ENCODE peak calls at places on chromosome 16, in seven cellular contexts. One of them, this sample, is unnamed.

GRCh38 chr16:57305159-57305811 is 20.8 kb upstream of the PLLP start:
- DNase-seq in neural progenitor cell: no peak
- DNase-seq in transverse colon: no peak
- DNase-seq in hepatocyte: no peak
- DNase-seq in fibroblast of pulmonary artery: no peak
- DNase-seq in Peyer's patch: peak
- DNase-seq in thoracic aorta: no peak
- DNase-seq in this sample: no peak

GRCh38 chr16:51538707-51539604 is 387.9 kb upstream of the SALL1 start:
- DNase-seq in transverse colon: no peak
- DNase-seq in neural progenitor cell: peak
- DNase-seq in Peyer's patch: no peak
- DNase-seq in fibroblast of pulmonary artery: peak
- DNase-seq in thoracic aorta: no peak
- DNase-seq in hepatocyte: peak
- DNase-seq in this sample: peak

GRCh38 chr16:74225278-74225677 is 71.3 kb upstream of the PSMD7 start:
- DNase-seq in hepatocyte: no peak
- DNase-seq in Peyer's patch: no peak
- DNase-seq in transverse colon: no peak
- DNase-seq in fibroblast of pulmonary artery: peak
- DNase-seq in neural progenitor cell: no peak
- DNase-seq in thoracic aorta: no peak
- DNase-seq in this sample: no peak

GRCh38 chr16:89720859-89721643 is at the start of the genes VPS9D1 and ZNF276:
- DNase-seq in neural progenitor cell: peak
- DNase-seq in fibroblast of pulmonary artery: peak
- DNase-seq in transverse colon: peak
- DNase-seq in hepatocyte: peak
- DNase-seq in Peyer's patch: peak
- DNase-seq in thoracic aorta: no peak
- DNase-seq in this sample: peak

GRCh38 chr16:11583889-11584565 is 2.7 kb downstream of the LITAF start:
- DNase-seq in Peyer's patch: peak
- DNase-seq in transverse colon: peak
- DNase-seq in neural progenitor cell: no peak
- DNase-seq in fibroblast of pulmonary artery: no peak
- DNase-seq in hepatocyte: no peak
- DNase-seq in thoracic aorta: no peak
- DNase-seq in this sample: no peak

GRCh38 chr16:81707411-81708321 is 71.4 kb upstream of the PLCG2 start:
- DNase-seq in Peyer's patch: peak
- DNase-seq in neural progenitor cell: no peak
- DNase-seq in fibroblast of pulmonary artery: peak
- DNase-seq in hepatocyte: no peak
- DNase-seq in transverse colon: peak
- DNase-seq in thoracic aorta: no peak
- DNase-seq in this sample: no peak

GRCh38 chr16:13864689-13865088 is 55.3 kb upstream of the ERCC4 start:
- DNase-seq in hepatocyte: no peak
- DNase-seq in thoracic aorta: no peak
- DNase-seq in transverse colon: no peak
- DNase-seq in neural progenitor cell: no peak
- DNase-seq in Peyer's patch: no peak
- DNase-seq in fibroblast of pulmonary artery: no peak
- DNase-seq in this sample: no peak

GRCh38 chr16:23578096-23578830 is 17.9 kb downstream of the NDUFAB1 start:
- DNase-seq in hepatocyte: no peak
- DNase-seq in neural progenitor cell: no peak
- DNase-seq in thoracic aorta: no peak
- DNase-seq in transverse colon: no peak
- DNase-seq in fibroblast of pulmonary artery: peak
- DNase-seq in Peyer's patch: no peak
- DNase-seq in this sample: no peak

GRCh38 chr16:87317766-87318121 is 552 bp upstream of the C16orf95 start:
- DNase-seq in Peyer's patch: peak
- DNase-seq in hepatocyte: peak
- DNase-seq in transverse colon: peak
- DNase-seq in neural progenitor cell: no peak
- DNase-seq in thoracic aorta: no peak
- DNase-seq in fibroblast of pulmonary artery: peak
- DNase-seq in this sample: peak

DNA sequence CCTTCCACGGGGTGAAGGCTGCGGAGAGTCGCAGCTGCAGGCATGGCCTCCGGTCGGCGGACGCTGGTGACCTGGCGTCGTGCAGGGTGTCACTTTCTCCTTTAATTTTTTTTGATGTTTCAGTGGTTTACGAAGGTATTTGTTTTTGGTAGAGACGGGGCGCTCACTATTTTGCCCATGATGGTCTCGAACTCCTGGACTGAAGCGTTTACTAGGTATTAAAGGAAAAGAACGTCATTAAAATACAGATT is 17.1 kb downstream of the ZNF213 start:
- DNase-seq in thoracic aorta: no peak
- DNase-seq in transverse colon: no peak
- DNase-seq in hepatocyte: no peak
- DNase-seq in neural progenitor cell: no peak
- DNase-seq in Peyer's patch: no peak
- DNase-seq in fibroblast of pulmonary artery: no peak
- DNase-seq in this sample: no peak
- H3K4me3 ChIP-seq in thoracic aorta: peak
- H3K4me3 ChIP-seq in transverse colon: no peak
- H3K4me3 ChIP-seq in hepatocyte: peak
- H3K4me3 ChIP-seq in neural progenitor cell: peak
- H3K4me3 ChIP-seq in Peyer's patch: peak
- H3K4me3 ChIP-seq in fibroblast of pulmonary artery: peak
- H3K4me3 ChIP-seq in this sample: peak

DNA sequence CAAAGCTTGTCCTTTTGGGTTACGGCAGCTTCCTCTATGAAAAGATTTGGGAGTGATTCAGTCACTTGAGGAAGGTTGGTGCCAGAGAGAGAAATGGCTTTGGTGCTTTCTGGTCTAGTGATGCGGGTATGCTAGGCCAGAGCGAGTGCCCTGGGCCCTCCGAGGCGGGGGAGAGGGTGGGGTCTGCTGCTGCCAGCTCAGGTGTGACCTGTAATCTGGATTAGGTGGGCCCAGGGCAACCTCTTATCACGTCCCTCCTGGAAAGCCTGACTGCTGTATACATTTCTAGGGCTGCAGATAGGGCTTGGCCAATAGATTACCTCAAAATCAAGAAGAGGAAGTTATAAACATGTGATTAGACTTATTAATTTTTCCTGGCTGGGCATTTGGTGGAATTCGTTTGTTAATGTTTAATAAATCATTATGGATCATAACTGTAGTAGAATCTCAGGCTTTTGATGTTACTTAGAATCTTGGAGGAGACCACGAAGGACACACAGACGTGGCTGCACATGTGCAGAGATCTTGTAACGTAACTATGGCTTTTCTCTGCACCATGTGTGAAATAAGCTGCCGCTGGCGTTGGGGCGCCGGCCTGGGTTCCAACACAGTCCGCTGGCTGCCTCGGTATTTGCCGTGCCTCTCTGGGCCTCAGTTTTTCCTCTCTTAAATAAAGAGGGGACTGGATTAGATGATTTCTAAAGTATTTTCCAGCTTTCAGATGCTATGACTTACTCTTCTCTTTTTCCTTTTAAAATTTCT is 1.2 kb downstream of the IRF8 start:
- DNase-seq in neural progenitor cell: no peak
- DNase-seq in thoracic aorta: no peak
- DNase-seq in Peyer's patch: peak
- DNase-seq in fibroblast of pulmonary artery: no peak
- DNase-seq in hepatocyte: no peak
- DNase-seq in transverse colon: no peak
- DNase-seq in this sample: no peak
- H3K4me3 ChIP-seq in neural progenitor cell: no peak
- H3K4me3 ChIP-seq in thoracic aorta: peak
- H3K4me3 ChIP-seq in Peyer's patch: peak
- H3K4me3 ChIP-seq in fibroblast of pulmonary artery: no peak
- H3K4me3 ChIP-seq in hepatocyte: no peak
- H3K4me3 ChIP-seq in transverse colon: peak
- H3K4me3 ChIP-seq in this sample: no peak

GRCh38 chr16:73036074-73036826 is 11.7 kb downstream of the ZFHX3 start:
- DNase-seq in transverse colon: no peak
- DNase-seq in Peyer's patch: no peak
- DNase-seq in neural progenitor cell: peak
- DNase-seq in hepatocyte: no peak
- DNase-seq in thoracic aorta: no peak
- DNase-seq in fibroblast of pulmonary artery: no peak
- DNase-seq in this sample: no peak

GRCh38 chr16:73033271-73033998 is 14.5 kb downstream of the ZFHX3 start:
- DNase-seq in transverse colon: no peak
- DNase-seq in neural progenitor cell: peak
- DNase-seq in Peyer's patch: no peak
- DNase-seq in thoracic aorta: no peak
- DNase-seq in hepatocyte: no peak
- DNase-seq in fibroblast of pulmonary artery: no peak
- DNase-seq in this sample: no peak

GRCh38 chr16:73034374-73034773 is 13.6 kb downstream of the ZFHX3 start:
- DNase-seq in hepatocyte: no peak
- DNase-seq in neural progenitor cell: no peak
- DNase-seq in transverse colon: no peak
- DNase-seq in fibroblast of pulmonary artery: no peak
- DNase-seq in thoracic aorta: no peak
- DNase-seq in Peyer's patch: no peak
- DNase-seq in this sample: no peak

GRCh38 chr16:73031155-73031866 is 16.6 kb downstream of the ZFHX3 start:
- DNase-seq in hepatocyte: no peak
- DNase-seq in fibroblast of pulmonary artery: no peak
- DNase-seq in thoracic aorta: no peak
- DNase-seq in neural progenitor cell: no peak
- DNase-seq in transverse colon: no peak
- DNase-seq in Peyer's patch: no peak
- DNase-seq in this sample: no peak

DNA sequence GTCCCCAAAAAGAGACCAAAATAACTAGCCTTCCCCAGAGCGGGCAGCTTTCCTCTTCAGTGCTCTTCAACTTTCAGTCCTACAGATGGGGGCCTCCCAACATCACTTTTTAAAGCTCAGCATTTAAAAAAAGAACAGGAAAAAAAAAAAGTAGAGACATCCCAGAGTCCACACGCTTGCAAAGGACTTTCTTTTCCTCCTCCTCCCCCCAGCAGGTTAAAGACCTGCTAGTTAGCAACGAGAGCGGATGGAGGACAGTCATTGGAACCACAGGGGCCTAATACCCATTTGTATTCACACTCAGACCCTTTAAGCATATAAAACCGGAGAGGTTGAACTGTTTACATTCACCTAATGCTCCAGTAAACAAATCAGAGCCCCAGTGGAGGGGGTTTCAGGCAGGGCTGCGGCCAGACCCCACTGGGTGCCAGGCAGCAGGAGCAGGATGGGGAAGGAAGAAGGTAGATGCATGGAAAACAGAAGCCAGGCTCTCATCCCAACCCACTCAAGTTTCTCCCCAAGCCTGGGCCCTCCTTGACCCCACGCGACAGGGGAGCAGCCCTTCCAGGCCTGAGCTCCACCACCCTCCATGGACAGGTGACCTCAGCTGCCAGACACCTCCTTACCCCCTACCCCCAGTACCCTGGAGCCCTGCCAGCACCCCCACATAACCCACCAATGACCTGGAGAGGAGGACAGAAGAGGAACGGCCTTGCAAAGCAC is 15.2 kb downstream of the ZFHX3 start:
- DNase-seq in transverse colon: no peak
- DNase-seq in thoracic aorta: no peak
- DNase-seq in fibroblast of pulmonary artery: no peak
- DNase-seq in neural progenitor cell: peak
- DNase-seq in Peyer's patch: no peak
- DNase-seq in hepatocyte: no peak
- DNase-seq in this sample: no peak
- H3K4me3 ChIP-seq in transverse colon: no peak
- H3K4me3 ChIP-seq in thoracic aorta: peak
- H3K4me3 ChIP-seq in fibroblast of pulmonary artery: no peak
- H3K4me3 ChIP-seq in neural progenitor cell: peak
- H3K4me3 ChIP-seq in Peyer's patch: no peak
- H3K4me3 ChIP-seq in hepatocyte: no peak
- H3K4me3 ChIP-seq in this sample: no peak

DNA sequence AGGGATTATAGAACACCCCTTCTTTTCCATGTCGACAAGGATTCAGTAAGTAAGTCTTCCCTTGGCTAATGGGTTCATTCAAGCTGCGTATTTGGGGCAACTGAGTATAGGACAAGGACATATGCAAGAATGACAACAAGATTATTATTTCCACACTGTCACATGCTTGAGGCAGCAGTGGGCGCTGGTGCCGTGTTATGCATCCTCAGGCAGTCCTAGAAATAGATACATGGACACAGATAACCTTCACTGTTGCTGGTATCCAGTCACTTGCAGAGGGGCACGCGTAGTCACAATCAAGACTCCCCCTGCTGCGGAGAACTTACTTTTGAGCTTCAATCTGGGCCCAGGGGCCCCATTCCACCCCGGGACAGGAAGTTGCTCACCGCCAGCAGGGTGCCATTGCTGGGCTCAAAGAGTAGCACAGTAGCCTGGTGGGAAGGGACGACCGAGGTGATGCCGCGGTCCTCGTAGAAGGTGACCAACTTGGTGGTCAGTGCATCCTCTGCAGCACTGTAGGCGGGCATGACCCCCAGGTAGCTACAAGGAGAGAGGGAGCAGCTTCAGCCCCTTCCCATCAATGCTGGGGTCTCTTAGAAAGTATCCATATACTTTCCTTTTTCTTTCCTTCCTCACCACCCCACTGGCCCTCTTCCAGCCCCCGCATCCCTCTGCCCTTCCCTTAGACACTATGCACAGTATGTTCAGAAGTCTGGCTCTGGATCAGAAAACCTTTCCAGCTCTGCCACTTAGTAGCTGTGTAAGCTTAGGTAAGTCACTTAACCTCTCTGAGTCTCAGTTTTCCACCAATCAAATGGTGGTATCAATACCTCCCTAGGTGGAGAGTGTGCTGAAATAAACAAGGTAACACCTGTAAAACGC is 804 bp downstream of the CRYM start:
- DNase-seq in Peyer's patch: no peak
- DNase-seq in thoracic aorta: no peak
- DNase-seq in transverse colon: no peak
- DNase-seq in neural progenitor cell: no peak
- DNase-seq in hepatocyte: no peak
- DNase-seq in fibroblast of pulmonary artery: no peak
- DNase-seq in this sample: no peak
- H3K4me3 ChIP-seq in Peyer's patch: peak
- H3K4me3 ChIP-seq in thoracic aorta: peak
- H3K4me3 ChIP-seq in transverse colon: peak
- H3K4me3 ChIP-seq in neural progenitor cell: peak
- H3K4me3 ChIP-seq in hepatocyte: peak
- H3K4me3 ChIP-seq in fibroblast of pulmonary artery: no peak
- H3K4me3 ChIP-seq in this sample: peak

GRCh38 chr16:31536804-31537361 is 9.2 kb downstream of the AHSP start:
- DNase-seq in transverse colon: no peak
- DNase-seq in Peyer's patch: no peak
- DNase-seq in thoracic aorta: no peak
- DNase-seq in hepatocyte: no peak
- DNase-seq in fibroblast of pulmonary artery: no peak
- DNase-seq in neural progenitor cell: no peak
- DNase-seq in this sample: no peak
- H3K4me3 ChIP-seq in transverse colon: no peak
- H3K4me3 ChIP-seq in Peyer's patch: no peak
- H3K4me3 ChIP-seq in thoracic aorta: peak
- H3K4me3 ChIP-seq in hepatocyte: no peak
- H3K4me3 ChIP-seq in fibroblast of pulmonary artery: no peak
- H3K4me3 ChIP-seq in neural progenitor cell: peak
- H3K4me3 ChIP-seq in this sample: no peak

This sample was measured in SK-N-SH.